ENCODE peak calls at places on chromosome 16, in four cellular contexts. Z, L, W and J are unnamed samples.

GRCh38 chr16:87389245-87389644 is 2.9 kb upstream of the MAP1LC3B start:
- DNase-seq in W (peak), L (peak), Z (no peak), J (peak)

GRCh38 chr16:3859875-3860274 is 20.6 kb downstream of the CREBBP start:
- DNase-seq in L (no peak), W (no peak), Z (no peak), J (no peak)

GRCh38 chr16:73743665-73744496 is 552.7 kb upstream of the PSMD7 start:
- DNase-seq in L (no peak), W (peak), Z (no peak), J (peak)

GRCh38 chr16:31177136-31177535 is 2.8 kb upstream of the FUS start:
- DNase-seq in L (no peak), W (no peak), Z (no peak), J (peak)

GRCh38 chr16:80947708-80948615 is 58.7 kb downstream of the CMC2 start:
- DNase-seq in W (no peak), L (no peak), Z (no peak), J (no peak)

GRCh38 chr16:60945225-60945624 is 1091.0 kb downstream of the CDH8 start:
- DNase-seq in Z (no peak), L (peak), W (peak), J (peak)

GRCh38 chr16:67882374-67883145 is 2.1 kb upstream of the NRN1L start:
- DNase-seq in W (no peak), L (no peak), Z (no peak), J (no peak)

GRCh38 chr16:31074814-31075183 is 577 bp downstream of the ZNF646 start:
- DNase-seq in Z (no peak), W (no peak), L (no peak), J (no peak)

GRCh38 chr16:4315185-4316102 is at the start of gene GLIS2:
- DNase-seq in L (no peak), Z (peak), W (peak), J (peak)

GRCh38 chr16:66315210-66315825 is 51.2 kb upstream of the CDH5 start:
- DNase-seq in L (peak), Z (peak), W (peak), J (peak)

GRCh38 chr16:78836802-78837489 is 737.5 kb downstream of the WWOX start:
- DNase-seq in L (no peak), Z (no peak), W (no peak), J (no peak)

GRCh38 chr16:56641166-56641565 is 2.7 kb downstream of the MT1A start:
- DNase-seq in W (no peak), L (no peak), Z (no peak), J (no peak)

GRCh38 chr16:84360170-84360569 is 8.2 kb upstream of the ATP2C2 start:
- DNase-seq in W (no peak), L (no peak), Z (no peak), J (peak)

GRCh38 chr16:17927015-17927414 is 409.5 kb downstream of the NPIPA8 start:
- DNase-seq in W (peak), Z (no peak), L (no peak), J (no peak)

GRCh38 chr16:4900750-4901149 is 36.2 kb downstream of the PPL start:
- DNase-seq in Z (no peak), W (no peak), L (no peak), J (no peak)

GRCh38 chr16:785563-786535 is 2.3 kb downstream of the RPUSD1 start:
- DNase-seq in Z (peak), L (peak), W (peak), J (peak)

GRCh38 chr16:67342616-67343015 is 16.0 kb downstream of the LRRC36 start:
- DNase-seq in L (no peak), W (no peak), Z (no peak), J (no peak)

GRCh38 chr16:6602401-6602800 is 730.2 kb upstream of the RBFOX1 start:
- DNase-seq in W (no peak), L (no peak), Z (no peak), J (no peak)

GRCh38 chr16:588639-588888 is 1.3 kb upstream of the RAB40C start:
- DNase-seq in Z (no peak), L (no peak), W (peak), J (peak)

GRCh38 chr16:54505479-54506247 is 219.1 kb upstream of the IRX3 start:
- DNase-seq in L (no peak), W (no peak), Z (no peak), J (no peak)

GRCh38 chr16:30368122-30368791 is 2.0 kb downstream of the TBC1D10B start:
- DNase-seq in L (no peak), Z (no peak), W (peak), J (peak)

GRCh38 chr16:77807-78443 is at the start of gene MPG:
- DNase-seq in L (peak), W (peak), Z (peak), J (peak)

GRCh38 chr16:19926449-19927390 is 42.1 kb upstream of the GPRC5B start:
- DNase-seq in W (peak), Z (no peak), L (peak), J (peak)

GRCh38 chr16:57844416-57845030 is 42.2 kb upstream of the KIFC3 start:
- DNase-seq in L (no peak), Z (no peak), W (no peak), J (no peak)
- TF ChIP-seq MAX in L (no peak), Z (no peak), W (no peak), J (no peak)

GRCh38 chr16:28283173-28283572 is 9.2 kb upstream of the SBK1 start:
- DNase-seq in Z (no peak), L (no peak), W (no peak), J (no peak)

GRCh38 chr16:28280881-28281836 is 11.2 kb upstream of the SBK1 start:
- DNase-seq in L (no peak), Z (no peak), W (peak), J (peak)

GRCh38 chr16:28279006-28279405 is 13.3 kb upstream of the SBK1 start:
- DNase-seq in W (no peak), L (no peak), Z (no peak), J (peak)

GRCh38 chr16:28283798-28284577 is 8.3 kb upstream of the SBK1 start:
- DNase-seq in W (no peak), L (no peak), Z (no peak), J (no peak)

DNA sequence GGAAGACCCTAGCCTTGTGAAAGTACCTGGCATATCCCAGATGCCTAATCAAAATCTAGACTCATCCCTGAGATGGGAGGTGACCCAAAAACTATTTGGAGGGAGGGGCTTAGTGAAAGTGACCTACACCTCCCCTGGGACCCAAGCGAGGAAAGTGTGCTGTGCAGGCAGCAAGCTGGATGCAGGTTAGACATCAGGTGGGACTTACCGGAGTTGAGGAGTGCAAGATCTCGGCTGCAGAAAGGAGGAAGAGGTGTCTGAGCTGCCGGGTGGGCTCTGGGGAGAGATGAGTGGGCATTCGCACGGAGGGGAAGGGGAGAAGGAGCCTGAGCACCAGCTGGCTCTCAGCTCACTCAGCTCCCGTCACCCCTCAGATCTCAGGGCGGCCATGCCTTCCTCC is 10.3 kb upstream of the SBK1 start:
- DNase-seq in W (no peak), L (no peak), Z (no peak), J (no peak)
- TF ChIP-seq MYC in W (no peak), L (no peak), Z (no peak), J (no peak)

GRCh38 chr16:26651884-26652283 is 414.8 kb upstream of the C16orf82 start:
- DNase-seq in Z (no peak), L (no peak), W (no peak), J (no peak)
- TF ChIP-seq CTCF in Z (no peak), L (no peak), W (no peak), J (no peak)

GRCh38 chr16:28531777-28532744 is 6.7 kb downstream of the NUPR1 start:
- DNase-seq in W (peak), Z (no peak), L (peak), J (no peak)
- TF ChIP-seq MAX in W (no peak), Z (no peak), L (peak), J (no peak)

GRCh38 chr16:55506083-55506482 is 2.8 kb upstream of the LPCAT2 start:
- DNase-seq in L (peak), Z (no peak), W (no peak), J (no peak)

GRCh38 chr16:55510185-55510805 is 1.4 kb downstream of the LPCAT2 start:
- DNase-seq in W (peak), Z (no peak), L (no peak), J (peak)

GRCh38 chr16:55508941-55509920 is at the start of gene LPCAT2:
- DNase-seq in W (peak), Z (peak), L (peak), J (peak)

GRCh38 chr16:55506708-55507107 is 2.2 kb upstream of the LPCAT2 start:
- DNase-seq in L (no peak), W (no peak), Z (no peak), J (no peak)

GRCh38 chr16:55508271-55508921 is 476 bp upstream of the LPCAT2 start:
- DNase-seq in Z (no peak), W (no peak), L (no peak), J (peak)
- TF ChIP-seq MYC in Z (no peak), W (no peak), L (no peak), J (no peak)

DNA sequence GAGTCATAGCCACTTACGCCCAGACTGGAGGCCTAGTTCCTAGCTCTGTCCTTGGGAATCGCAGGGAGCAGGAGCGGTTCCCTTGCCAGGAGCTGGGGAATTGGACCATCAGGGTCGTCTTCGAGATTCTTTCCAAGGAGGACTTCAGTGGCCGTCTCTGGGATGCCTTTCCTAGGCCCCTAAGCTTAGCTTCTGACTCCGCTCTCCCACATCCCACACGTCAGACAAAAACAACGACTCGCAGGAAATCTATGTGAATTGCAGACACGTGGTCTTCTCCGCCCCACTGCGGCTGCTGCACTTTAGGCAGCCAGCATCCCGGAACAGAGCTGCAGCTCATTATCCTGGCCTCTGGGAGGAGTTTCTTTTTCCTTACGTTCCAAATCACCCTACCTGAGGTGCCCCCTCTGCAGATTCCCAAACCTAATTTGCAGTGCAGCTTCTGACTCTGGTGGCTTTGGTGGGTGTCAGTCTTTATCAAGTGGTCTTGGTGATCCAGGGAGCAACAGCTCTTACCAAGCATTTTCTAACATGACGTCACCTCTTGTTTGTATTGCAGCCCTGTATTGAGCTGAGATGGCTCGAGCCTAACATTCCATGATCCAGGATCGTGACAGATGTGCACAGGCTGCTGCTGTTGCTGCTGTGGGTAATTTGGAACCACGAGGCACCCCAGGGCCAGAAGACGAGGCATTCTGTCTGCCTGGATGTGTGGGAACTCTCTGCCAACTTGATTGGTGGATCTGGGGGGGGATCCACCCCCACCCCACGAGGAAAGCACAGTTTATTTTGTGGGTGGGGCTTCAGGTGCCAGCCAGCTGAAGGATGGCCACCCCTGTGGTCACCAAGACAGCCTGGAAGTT is 1.1 kb downstream of the KATNB1 start:
- DNase-seq in W (peak), Z (peak), L (peak), J (no peak)
- TF ChIP-seq CTCF in W (peak), Z (peak), L (peak), J (no peak)

GRCh38 chr16:89341697-89342694 is 124.5 kb downstream of the ZNF778 start:
- DNase-seq in L (no peak), W (no peak), Z (no peak), J (peak)
- TF ChIP-seq MAX in L (no peak), W (no peak), Z (no peak), J (no peak)

DNA sequence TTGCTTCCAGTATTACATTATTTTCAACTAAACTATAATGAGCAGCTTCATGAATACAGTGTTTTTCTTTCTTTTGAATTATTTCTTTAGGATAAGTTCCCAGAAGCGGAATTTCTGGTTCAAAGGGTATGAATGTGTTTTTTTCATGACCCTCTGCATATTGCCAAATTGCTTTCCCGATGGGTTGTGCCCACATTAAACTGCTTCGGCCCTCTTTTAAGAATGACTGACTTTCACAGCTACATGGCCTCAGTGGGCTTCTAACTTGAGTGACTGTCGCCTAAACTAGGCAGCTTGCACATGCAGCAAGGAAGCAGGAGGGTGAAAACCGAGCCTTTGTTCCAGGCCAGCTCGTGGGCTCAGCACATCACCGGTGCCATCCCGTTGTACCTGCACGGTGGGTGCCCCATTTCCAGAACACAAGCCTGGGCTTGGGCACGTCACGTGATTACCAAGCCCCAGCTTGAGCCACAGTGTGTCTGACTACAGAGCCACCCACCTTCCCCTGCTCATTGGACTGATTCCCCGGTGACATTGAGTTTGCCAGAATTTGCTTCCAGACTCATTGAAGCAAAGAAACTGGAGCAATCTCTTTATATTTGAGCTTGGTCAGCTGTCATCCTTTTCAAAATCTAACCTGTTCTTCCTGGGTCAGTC is 112.8 kb downstream of the CLEC16A start:
- DNase-seq in Z (no peak), L (no peak), W (no peak), J (no peak)
- TF ChIP-seq MYC in Z (no peak), L (no peak), W (no peak), J (no peak)

GRCh38 chr16:2475413-2476344 is 752 bp downstream of the TBC1D24 start:
- DNase-seq in Z (peak), W (peak), L (no peak), J (peak)

GRCh38 chr16:2474877-2475412 is at the start of gene TBC1D24:
- DNase-seq in W (peak), Z (peak), L (peak), J (peak)

GRCh38 chr16:2473425-2473926 is 1.5 kb upstream of the TBC1D24 start:
- DNase-seq in W (peak), Z (peak), L (no peak), J (peak)

GRCh38 chr16:2472885-2473284 is 1.8 kb downstream of the NTN3 start:
- DNase-seq in W (no peak), L (no peak), Z (no peak), J (peak)

GRCh38 chr16:2473999-2474876 is 689 bp upstream of the TBC1D24 start:
- DNase-seq in Z (peak), L (no peak), W (peak), J (peak)
- TF ChIP-seq CTCF in Z (peak), L (peak), W (peak), J (peak)

GRCh38 chr16:28845173-28846079 is 722 bp downstream of the TUFM start:
- DNase-seq in W (peak), L (peak), Z (peak), J (peak)
- TF ChIP-seq MAX in W (peak), L (no peak), Z (peak), J (peak)